ENCODE peak calls at places on chromosomes 4 and X, in seven cellular contexts. One of them, this sample, is unnamed.

GRCh38 chr4:146124023-146124680 is 51.4 kb upstream of the LSM6 start:
- DNase-seq in MCF 10A: no peak
- DNase-seq in activated CD4-positive, alpha-beta memory T cell treated with anti-CD3 and anti-CD28 coated beads, Interleukin-2, amount 10 ng/mL, durations not matched to agents 7 days and 5 days: no peak
- DNase-seq in CD4-positive, alpha-beta T cell: no peak
- DNase-seq in RPMI8226: no peak
- DNase-seq in H7: peak; percentile 52
- DNase-seq in psoas muscle: no peak
- DNase-seq in this sample: no peak

GRCh38 chr4:158912390-158913175 is 143.8 kb downstream of the FNIP2 start:
- DNase-seq in MCF 10A: no peak
- DNase-seq in activated CD4-positive, alpha-beta memory T cell treated with anti-CD3 and anti-CD28 coated beads, Interleukin-2, amount 10 ng/mL, durations not matched to agents 7 days and 5 days: no peak
- DNase-seq in CD4-positive, alpha-beta T cell: no peak
- DNase-seq in RPMI8226: no peak
- DNase-seq in H7: no peak
- DNase-seq in psoas muscle: no peak
- DNase-seq in this sample: no peak

GRCh38 chrX:18994713-18995112 is 10.8 kb upstream of the PHKA2 start:
- DNase-seq in MCF 10A: peak; percentile 51
- DNase-seq in activated CD4-positive, alpha-beta memory T cell treated with anti-CD3 and anti-CD28 coated beads, Interleukin-2, amount 10 ng/mL, durations not matched to agents 7 days and 5 days: no peak
- DNase-seq in CD4-positive, alpha-beta T cell: no peak
- DNase-seq in RPMI8226: no peak
- DNase-seq in H7: no peak
- DNase-seq in psoas muscle: no peak
- DNase-seq in this sample: no peak

GRCh38 chrX:153190384-153190783 is 11.3 kb downstream of the MAGEA1 start:
- DNase-seq in MCF 10A: no peak
- DNase-seq in activated CD4-positive, alpha-beta memory T cell treated with anti-CD3 and anti-CD28 coated beads, Interleukin-2, amount 10 ng/mL, durations not matched to agents 7 days and 5 days: no peak
- DNase-seq in CD4-positive, alpha-beta T cell: no peak
- DNase-seq in RPMI8226: no peak
- DNase-seq in H7: no peak
- DNase-seq in psoas muscle: no peak
- DNase-seq in this sample: no peak

GRCh38 chr4:55658657-55659056 is 22.6 kb upstream of the NMU start:
- DNase-seq in MCF 10A: no peak
- DNase-seq in activated CD4-positive, alpha-beta memory T cell treated with anti-CD3 and anti-CD28 coated beads, Interleukin-2, amount 10 ng/mL, durations not matched to agents 7 days and 5 days: no peak
- DNase-seq in CD4-positive, alpha-beta T cell: no peak
- DNase-seq in RPMI8226: no peak
- DNase-seq in H7: no peak
- DNase-seq in psoas muscle: no peak
- DNase-seq in this sample: no peak

GRCh38 chrX:71955530-71956120 is 45.0 kb downstream of the NHSL2 start:
- DNase-seq in MCF 10A: no peak
- DNase-seq in activated CD4-positive, alpha-beta memory T cell treated with anti-CD3 and anti-CD28 coated beads, Interleukin-2, amount 10 ng/mL, durations not matched to agents 7 days and 5 days: no peak
- DNase-seq in CD4-positive, alpha-beta T cell: no peak
- DNase-seq in RPMI8226: no peak
- DNase-seq in H7: no peak
- DNase-seq in psoas muscle: no peak
- DNase-seq in this sample: no peak

GRCh38 chr4:165524532-165525190 is 145.9 kb downstream of the CPE start:
- DNase-seq in MCF 10A: no peak
- DNase-seq in activated CD4-positive, alpha-beta memory T cell treated with anti-CD3 and anti-CD28 coated beads, Interleukin-2, amount 10 ng/mL, durations not matched to agents 7 days and 5 days: no peak
- DNase-seq in CD4-positive, alpha-beta T cell: no peak
- DNase-seq in RPMI8226: no peak
- DNase-seq in H7: no peak
- DNase-seq in psoas muscle: no peak
- DNase-seq in this sample: no peak

GRCh38 chr4:52588097-52588496 is 71.0 kb downstream of the USP46 start:
- DNase-seq in MCF 10A: peak; percentile 33
- DNase-seq in activated CD4-positive, alpha-beta memory T cell treated with anti-CD3 and anti-CD28 coated beads, Interleukin-2, amount 10 ng/mL, durations not matched to agents 7 days and 5 days: peak; percentile 36
- DNase-seq in CD4-positive, alpha-beta T cell: no peak
- DNase-seq in RPMI8226: no peak
- DNase-seq in H7: peak; percentile 58
- DNase-seq in psoas muscle: no peak
- DNase-seq in this sample: no peak

GRCh38 chrX:17689971-17690409 is 47.3 kb upstream of the SCML1 start:
- DNase-seq in MCF 10A: peak; percentile 73
- DNase-seq in activated CD4-positive, alpha-beta memory T cell treated with anti-CD3 and anti-CD28 coated beads, Interleukin-2, amount 10 ng/mL, durations not matched to agents 7 days and 5 days: peak; percentile 25
- DNase-seq in CD4-positive, alpha-beta T cell: no peak
- DNase-seq in RPMI8226: peak; percentile 63
- DNase-seq in H7: peak; percentile 60
- DNase-seq in psoas muscle: no peak
- DNase-seq in this sample: peak; percentile 40

GRCh38 chr4:156547439-156547838 is 424.2 kb downstream of the PDGFC start:
- DNase-seq in MCF 10A: peak; percentile 67
- DNase-seq in activated CD4-positive, alpha-beta memory T cell treated with anti-CD3 and anti-CD28 coated beads, Interleukin-2, amount 10 ng/mL, durations not matched to agents 7 days and 5 days: no peak
- DNase-seq in CD4-positive, alpha-beta T cell: no peak
- DNase-seq in RPMI8226: no peak
- DNase-seq in H7: no peak
- DNase-seq in psoas muscle: no peak
- DNase-seq in this sample: no peak

GRCh38 chrX:111387470-111387869 is 24.5 kb downstream of the DCX start:
- DNase-seq in MCF 10A: no peak
- DNase-seq in activated CD4-positive, alpha-beta memory T cell treated with anti-CD3 and anti-CD28 coated beads, Interleukin-2, amount 10 ng/mL, durations not matched to agents 7 days and 5 days: no peak
- DNase-seq in CD4-positive, alpha-beta T cell: no peak
- DNase-seq in RPMI8226: no peak
- DNase-seq in H7: no peak
- DNase-seq in psoas muscle: no peak
- DNase-seq in this sample: no peak

GRCh38 chr4:1408418-1408817 is 2.2 kb upstream of the NKX1-1 start:
- DNase-seq in MCF 10A: no peak
- DNase-seq in activated CD4-positive, alpha-beta memory T cell treated with anti-CD3 and anti-CD28 coated beads, Interleukin-2, amount 10 ng/mL, durations not matched to agents 7 days and 5 days: no peak
- DNase-seq in CD4-positive, alpha-beta T cell: no peak
- DNase-seq in RPMI8226: peak; percentile 16
- DNase-seq in H7: peak; percentile 79
- DNase-seq in psoas muscle: no peak
- DNase-seq in this sample: no peak

GRCh38 chr4:5954056-5954760 is 61.3 kb upstream of the CRMP1 start:
- DNase-seq in MCF 10A: no peak
- DNase-seq in activated CD4-positive, alpha-beta memory T cell treated with anti-CD3 and anti-CD28 coated beads, Interleukin-2, amount 10 ng/mL, durations not matched to agents 7 days and 5 days: no peak
- DNase-seq in CD4-positive, alpha-beta T cell: no peak
- DNase-seq in RPMI8226: no peak
- DNase-seq in H7: no peak
- DNase-seq in psoas muscle: no peak
- DNase-seq in this sample: no peak

GRCh38 chr4:7908668-7909067 is 31.0 kb downstream of the AFAP1 start:
- DNase-seq in MCF 10A: no peak
- DNase-seq in activated CD4-positive, alpha-beta memory T cell treated with anti-CD3 and anti-CD28 coated beads, Interleukin-2, amount 10 ng/mL, durations not matched to agents 7 days and 5 days: no peak
- DNase-seq in CD4-positive, alpha-beta T cell: no peak
- DNase-seq in RPMI8226: peak; percentile 24
- DNase-seq in H7: no peak
- DNase-seq in psoas muscle: no peak
- DNase-seq in this sample: no peak

GRCh38 chr4:52051615-52052474 is 741 bp downstream of the SPATA18 start:
- DNase-seq in MCF 10A: peak; percentile 95
- DNase-seq in activated CD4-positive, alpha-beta memory T cell treated with anti-CD3 and anti-CD28 coated beads, Interleukin-2, amount 10 ng/mL, durations not matched to agents 7 days and 5 days: peak; percentile 16
- DNase-seq in CD4-positive, alpha-beta T cell: no peak
- DNase-seq in RPMI8226: no peak
- DNase-seq in H7: peak; percentile 87
- DNase-seq in psoas muscle: peak; percentile 66
- DNase-seq in this sample: no peak

GRCh38 chr4:135274461-135274860 is 1072.9 kb upstream of the PABPC4L start:
- DNase-seq in MCF 10A: no peak
- DNase-seq in activated CD4-positive, alpha-beta memory T cell treated with anti-CD3 and anti-CD28 coated beads, Interleukin-2, amount 10 ng/mL, durations not matched to agents 7 days and 5 days: no peak
- DNase-seq in CD4-positive, alpha-beta T cell: no peak
- DNase-seq in RPMI8226: no peak
- DNase-seq in H7: no peak
- DNase-seq in psoas muscle: no peak
- DNase-seq in this sample: no peak

GRCh38 chr4:137819964-137820383 is 287.7 kb upstream of the PCDH18 start:
- DNase-seq in MCF 10A: peak; percentile 80
- DNase-seq in activated CD4-positive, alpha-beta memory T cell treated with anti-CD3 and anti-CD28 coated beads, Interleukin-2, amount 10 ng/mL, durations not matched to agents 7 days and 5 days: no peak
- DNase-seq in CD4-positive, alpha-beta T cell: no peak
- DNase-seq in RPMI8226: peak; percentile 22
- DNase-seq in H7: peak; percentile 14
- DNase-seq in psoas muscle: no peak
- DNase-seq in this sample: peak; percentile 63

This sample was measured in MM.1S.